ENCODE peak calls at places on chromosomes 12 and 14, in nine cellular contexts. One of them, this sample, is unnamed.

GRCh38 chr14:97640031-97640430 is 842.8 kb downstream of the VRK1 start:
- DNase-seq in A172: no peak
- DNase-seq in RPMI8226: no peak
- DNase-seq in aorta: no peak
- DNase-seq in nucleus accumbens: no peak
- DNase-seq in neural progenitor cell: no peak
- DNase-seq in ACHN: no peak
- DNase-seq in naive thymus-derived CD8-positive, alpha-beta T cell: no peak
- DNase-seq in pons: no peak
- DNase-seq in this sample: no peak

GRCh38 chr12:30450872-30451271 is 244.8 kb downstream of the IPO8 start:
- DNase-seq in A172: peak
- DNase-seq in RPMI8226: no peak
- DNase-seq in aorta: no peak
- DNase-seq in nucleus accumbens: no peak
- DNase-seq in neural progenitor cell: no peak
- DNase-seq in ACHN: no peak
- DNase-seq in naive thymus-derived CD8-positive, alpha-beta T cell: no peak
- DNase-seq in pons: no peak
- DNase-seq in this sample: no peak

GRCh38 chr12:1933342-1933992 is 15.0 kb upstream of the CACNA2D4 start:
- DNase-seq in A172: no peak
- DNase-seq in RPMI8226: no peak
- DNase-seq in aorta: no peak
- DNase-seq in nucleus accumbens: no peak
- DNase-seq in neural progenitor cell: peak
- DNase-seq in ACHN: no peak
- DNase-seq in naive thymus-derived CD8-positive, alpha-beta T cell: no peak
- DNase-seq in pons: no peak
- DNase-seq in this sample: no peak

GRCh38 chr12:27237790-27238771 is 6.0 kb upstream of the STK38L start:
- DNase-seq in A172: no peak
- DNase-seq in RPMI8226: no peak
- DNase-seq in aorta: no peak
- DNase-seq in nucleus accumbens: no peak
- DNase-seq in neural progenitor cell: no peak
- DNase-seq in ACHN: no peak
- DNase-seq in naive thymus-derived CD8-positive, alpha-beta T cell: peak
- DNase-seq in pons: peak
- DNase-seq in this sample: no peak

GRCh38 chr12:55499231-55499630 is 7.1 kb downstream of the OR6C68 start:
- DNase-seq in A172: no peak
- DNase-seq in RPMI8226: no peak
- DNase-seq in aorta: no peak
- DNase-seq in nucleus accumbens: no peak
- DNase-seq in neural progenitor cell: no peak
- DNase-seq in ACHN: no peak
- DNase-seq in naive thymus-derived CD8-positive, alpha-beta T cell: no peak
- DNase-seq in pons: no peak
- DNase-seq in this sample: no peak

GRCh38 chr12:116183741-116184141 is 93.8 kb downstream of the MED13L start:
- DNase-seq in A172: no peak
- DNase-seq in RPMI8226: no peak
- DNase-seq in aorta: no peak
- DNase-seq in nucleus accumbens: no peak
- DNase-seq in neural progenitor cell: peak
- DNase-seq in ACHN: no peak
- DNase-seq in naive thymus-derived CD8-positive, alpha-beta T cell: no peak
- DNase-seq in pons: peak
- DNase-seq in this sample: no peak

GRCh38 chr12:24996820-24997219 is 47.9 kb upstream of the BCAT1 start:
- DNase-seq in A172: no peak
- DNase-seq in RPMI8226: no peak
- DNase-seq in aorta: no peak
- DNase-seq in nucleus accumbens: no peak
- DNase-seq in neural progenitor cell: no peak
- DNase-seq in ACHN: no peak
- DNase-seq in naive thymus-derived CD8-positive, alpha-beta T cell: no peak
- DNase-seq in pons: no peak
- DNase-seq in this sample: no peak

GRCh38 chr12:1918875-1919236 is 404 bp upstream of the CACNA2D4 start:
- DNase-seq in A172: no peak
- DNase-seq in RPMI8226: no peak
- DNase-seq in aorta: peak
- DNase-seq in nucleus accumbens: no peak
- DNase-seq in neural progenitor cell: no peak
- DNase-seq in ACHN: no peak
- DNase-seq in naive thymus-derived CD8-positive, alpha-beta T cell: no peak
- DNase-seq in pons: no peak
- DNase-seq in this sample: no peak

GRCh38 chr12:42957136-42957535 is 367.6 kb upstream of the PRICKLE1 start:
- DNase-seq in A172: no peak
- DNase-seq in RPMI8226: no peak
- DNase-seq in aorta: no peak
- DNase-seq in nucleus accumbens: no peak
- DNase-seq in neural progenitor cell: no peak
- DNase-seq in ACHN: no peak
- DNase-seq in naive thymus-derived CD8-positive, alpha-beta T cell: no peak
- DNase-seq in pons: peak
- DNase-seq in this sample: no peak

GRCh38 chr14:35406811-35407630 is 2.5 kb upstream of the NFKBIA start:
- DNase-seq in A172: peak
- DNase-seq in RPMI8226: peak
- DNase-seq in aorta: no peak
- DNase-seq in nucleus accumbens: no peak
- DNase-seq in neural progenitor cell: peak
- DNase-seq in ACHN: peak
- DNase-seq in naive thymus-derived CD8-positive, alpha-beta T cell: no peak
- DNase-seq in pons: peak
- DNase-seq in this sample: peak

GRCh38 chr12:45660330-45660729 is 69.2 kb upstream of the ARID2 start:
- DNase-seq in A172: peak
- DNase-seq in RPMI8226: peak
- DNase-seq in aorta: no peak
- DNase-seq in nucleus accumbens: no peak
- DNase-seq in neural progenitor cell: no peak
- DNase-seq in ACHN: peak
- DNase-seq in naive thymus-derived CD8-positive, alpha-beta T cell: no peak
- DNase-seq in pons: no peak
- DNase-seq in this sample: no peak

GRCh38 chr14:85531594-85532391 is 1.8 kb downstream of the FLRT2 start:
- DNase-seq in A172: peak
- DNase-seq in RPMI8226: no peak
- DNase-seq in aorta: peak
- DNase-seq in nucleus accumbens: peak
- DNase-seq in neural progenitor cell: peak
- DNase-seq in ACHN: no peak
- DNase-seq in naive thymus-derived CD8-positive, alpha-beta T cell: no peak
- DNase-seq in pons: no peak
- DNase-seq in this sample: peak

GRCh38 chr14:22536853-22537338 is 52.1 kb downstream of the DAD1 start:
- DNase-seq in A172: peak
- DNase-seq in RPMI8226: no peak
- DNase-seq in aorta: peak
- DNase-seq in nucleus accumbens: peak
- DNase-seq in neural progenitor cell: no peak
- DNase-seq in ACHN: peak
- DNase-seq in naive thymus-derived CD8-positive, alpha-beta T cell: peak
- DNase-seq in pons: no peak
- DNase-seq in this sample: peak

GRCh38 chr12:1680804-1681492 is 9.9 kb upstream of the ADIPOR2 start:
- DNase-seq in A172: no peak
- DNase-seq in RPMI8226: no peak
- DNase-seq in aorta: no peak
- DNase-seq in nucleus accumbens: no peak
- DNase-seq in neural progenitor cell: no peak
- DNase-seq in ACHN: no peak
- DNase-seq in naive thymus-derived CD8-positive, alpha-beta T cell: no peak
- DNase-seq in pons: no peak
- DNase-seq in this sample: no peak

GRCh38 chr12:67759829-67760228 is 111.3 kb downstream of the DYRK2 start:
- DNase-seq in A172: no peak
- DNase-seq in RPMI8226: no peak
- DNase-seq in aorta: no peak
- DNase-seq in nucleus accumbens: no peak
- DNase-seq in neural progenitor cell: no peak
- DNase-seq in ACHN: no peak
- DNase-seq in naive thymus-derived CD8-positive, alpha-beta T cell: no peak
- DNase-seq in pons: no peak
- DNase-seq in this sample: no peak

GRCh38 chr12:23066095-23066494 is 441.1 kb downstream of the ETNK1 start:
- DNase-seq in A172: no peak
- DNase-seq in RPMI8226: no peak
- DNase-seq in aorta: no peak
- DNase-seq in nucleus accumbens: no peak
- DNase-seq in neural progenitor cell: no peak
- DNase-seq in ACHN: no peak
- DNase-seq in naive thymus-derived CD8-positive, alpha-beta T cell: no peak
- DNase-seq in pons: no peak
- DNase-seq in this sample: no peak

GRCh38 chr12:55653031-55653430 is 16.3 kb downstream of the OR10P1 start:
- DNase-seq in A172: no peak
- DNase-seq in RPMI8226: no peak
- DNase-seq in aorta: no peak
- DNase-seq in nucleus accumbens: no peak
- DNase-seq in neural progenitor cell: no peak
- DNase-seq in ACHN: no peak
- DNase-seq in naive thymus-derived CD8-positive, alpha-beta T cell: no peak
- DNase-seq in pons: no peak
- DNase-seq in this sample: no peak

GRCh38 chr14:99566009-99566389 is 38.0 kb downstream of the CCDC85C start:
- DNase-seq in A172: no peak
- DNase-seq in RPMI8226: no peak
- DNase-seq in aorta: no peak
- DNase-seq in nucleus accumbens: no peak
- DNase-seq in neural progenitor cell: no peak
- DNase-seq in ACHN: peak
- DNase-seq in naive thymus-derived CD8-positive, alpha-beta T cell: no peak
- DNase-seq in pons: no peak
- DNase-seq in this sample: no peak